ENCODE peak calls at places on chromosomes 16 and 17, in six cellular contexts. O, X, P, K, Q and R are unnamed samples.

GRCh38 chr16:59181821-59182420 is 447.8 kb upstream of the GOT2 start:
- DNase-seq in P (no peak), X (no peak), Q (no peak), O (no peak), K (no peak), R (no peak)

GRCh38 chr16:72723781-72724180 is 324.1 kb downstream of the ZFHX3 start:
- DNase-seq in Q (no peak), K (no peak), P (peak), X (no peak), O (no peak), R (peak)

GRCh38 chr16:1163567-1164055 is 10.7 kb downstream of the CACNA1H start:
- DNase-seq in O (no peak), K (no peak), P (no peak), X (no peak), Q (no peak), R (no peak)

GRCh38 chr16:77657016-77657415 is 65.3 kb upstream of the NUDT7 start:
- DNase-seq in P (no peak), O (no peak), X (peak), K (peak), Q (no peak), R (no peak)

GRCh38 chr16:30903596-30903995 is 7.2 kb downstream of the CTF1 start:
- DNase-seq in P (no peak), K (no peak), Q (no peak), O (no peak), X (peak), R (peak)

GRCh38 chr16:81542609-81543570 is 98.3 kb downstream of the CMIP start:
- DNase-seq in P (no peak), O (no peak), K (no peak), X (no peak), Q (no peak), R (no peak)

GRCh38 chr17:27846042-27846655 is 45.8 kb upstream of the NOS2 start:
- DNase-seq in O (no peak), P (no peak), K (no peak), X (no peak), Q (no peak), R (no peak)

GRCh38 chr17:82204831-82205719 is 7.6 kb downstream of the CCDC57 start:
- DNase-seq in P (peak), Q (no peak), O (no peak), X (no peak), K (peak), R (peak)

GRCh38 chr16:50814541-50814940 is 72.7 kb downstream of the CYLD start:
- DNase-seq in X (no peak), O (no peak), K (no peak), P (no peak), Q (no peak), R (no peak)

GRCh38 chr17:29059281-29059680 is 16.3 kb downstream of the PIPOX start:
- DNase-seq in X (no peak), Q (no peak), P (peak), O (no peak), K (peak), R (peak)

GRCh38 chr17:80743181-80743771 is 198.6 kb downstream of the RPTOR start:
- DNase-seq in Q (no peak), X (no peak), P (peak), O (no peak), K (no peak), R (no peak)

GRCh38 chr17:81518785-81519283 is 6.2 kb upstream of the ACTG1 start:
- DNase-seq in P (peak), O (peak), Q (no peak), X (peak), K (no peak), R (peak)

GRCh38 chr17:66514227-66514806 is 211.9 kb downstream of the PRKCA start:
- DNase-seq in P (peak), O (no peak), X (no peak), K (peak), Q (no peak), R (no peak)

GRCh38 chr17:39487946-39488345 is 26.7 kb downstream of the CDK12 start:
- DNase-seq in O (no peak), Q (no peak), P (peak), X (no peak), K (no peak), R (no peak)

GRCh38 chr16:66409156-66409555 is 17.9 kb upstream of the BEAN1 start:
- DNase-seq in K (peak), X (no peak), Q (no peak), O (no peak), P (peak), R (peak)

GRCh38 chr17:17812211-17813054 is 24.4 kb downstream of the SREBF1 start:
- DNase-seq in X (peak), K (peak), P (peak), Q (peak), O (peak), R (peak)

GRCh38 chr17:9240659-9241370 is 219.5 kb downstream of the NTN1 start:
- DNase-seq in K (peak), P (no peak), O (no peak), Q (no peak), X (peak), R (peak)

GRCh38 chr17:67629963-67630320 is 87.8 kb upstream of the NOL11 start:
- DNase-seq in P (peak), O (peak), K (peak), X (no peak), Q (no peak), R (peak)

GRCh38 chr17:74737299-74738050 is 419 bp downstream of the RAB37 start:
- DNase-seq in Q (no peak), P (no peak), O (peak), K (no peak), X (peak), R (peak)

GRCh38 chr17:77721823-77722160 is 236.7 kb upstream of the TNRC6C start:
- DNase-seq in X (no peak), P (no peak), Q (no peak), O (no peak), K (no peak), R (no peak)

GRCh38 chr17:15981208-15981607 is 18.3 kb downstream of the ZSWIM7 start:
- DNase-seq in K (no peak), O (no peak), P (peak), X (no peak), Q (no peak), R (no peak)

GRCh38 chr16:80526418-80527061 is 14.3 kb upstream of the DYNLRB2 start:
- DNase-seq in X (peak), K (peak), Q (peak), O (peak), P (peak), R (peak)

GRCh38 chr16:54746596-54746995 is 184.1 kb upstream of the IRX5 start:
- DNase-seq in K (no peak), Q (no peak), O (no peak), P (no peak), X (no peak), R (no peak)

GRCh38 chr17:8846768-8847211 is 20.7 kb downstream of the PIK3R6 start:
- DNase-seq in O (no peak), P (peak), K (peak), Q (peak), X (peak), R (peak)

GRCh38 chr16:67483731-67484525 is 581 bp upstream of the AGRP start:
- DNase-seq in X (no peak), Q (no peak), O (no peak), K (no peak), P (no peak), R (no peak)

GRCh38 chr16:67480833-67481560 is at the start of gene ATP6V0D1:
- DNase-seq in Q (peak), O (peak), X (peak), K (peak), P (peak), R (peak)

GRCh38 chr16:67481561-67482259 is 753 bp upstream of the ATP6V0D1 start:
- DNase-seq in P (no peak), Q (no peak), X (no peak), K (peak), O (peak), R (no peak)

GRCh38 chr16:67483150-67483549 is at the start of gene AGRP:
- DNase-seq in P (no peak), K (no peak), O (no peak), X (no peak), Q (no peak), R (no peak)

DNA sequence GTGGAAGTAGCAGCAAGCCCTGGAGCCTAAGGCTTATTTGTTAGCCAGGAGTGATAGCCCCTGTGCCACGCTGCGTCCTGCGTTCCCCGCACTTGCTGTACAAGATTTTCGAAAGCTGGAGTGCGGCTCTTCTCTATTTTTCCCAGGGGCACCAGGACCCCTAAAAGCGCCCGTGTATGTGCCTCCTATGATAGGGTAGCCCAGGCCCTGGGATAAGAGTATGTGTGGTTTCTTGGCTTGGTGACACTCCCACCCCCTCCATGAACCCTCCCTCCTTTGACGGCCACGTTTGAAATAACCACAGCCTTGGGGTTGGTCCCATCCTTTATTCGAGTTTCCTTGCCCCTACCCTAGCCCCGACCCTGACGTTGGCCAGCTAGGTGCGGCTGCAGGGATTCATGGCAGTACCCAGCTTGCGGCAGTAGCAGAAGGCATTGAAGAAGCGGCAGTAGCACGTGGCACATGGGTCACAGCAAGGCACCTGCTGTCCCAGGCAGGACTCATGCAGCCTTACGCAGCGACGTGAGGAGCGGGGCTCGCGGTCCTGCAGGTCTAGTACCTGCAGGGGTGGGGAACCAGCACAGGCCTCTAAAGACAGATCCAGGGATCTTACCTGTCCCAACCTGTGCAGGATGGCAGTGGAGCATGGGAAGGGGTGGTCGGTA is 955 bp downstream of the AGRP start:
- DNase-seq in Q (no peak), K (no peak), P (no peak), X (no peak), O (no peak), R (no peak)
- H3K4me3 ChIP-seq in Q (no peak), K (peak), P (peak), X (peak), O (peak), R (peak)

DNA sequence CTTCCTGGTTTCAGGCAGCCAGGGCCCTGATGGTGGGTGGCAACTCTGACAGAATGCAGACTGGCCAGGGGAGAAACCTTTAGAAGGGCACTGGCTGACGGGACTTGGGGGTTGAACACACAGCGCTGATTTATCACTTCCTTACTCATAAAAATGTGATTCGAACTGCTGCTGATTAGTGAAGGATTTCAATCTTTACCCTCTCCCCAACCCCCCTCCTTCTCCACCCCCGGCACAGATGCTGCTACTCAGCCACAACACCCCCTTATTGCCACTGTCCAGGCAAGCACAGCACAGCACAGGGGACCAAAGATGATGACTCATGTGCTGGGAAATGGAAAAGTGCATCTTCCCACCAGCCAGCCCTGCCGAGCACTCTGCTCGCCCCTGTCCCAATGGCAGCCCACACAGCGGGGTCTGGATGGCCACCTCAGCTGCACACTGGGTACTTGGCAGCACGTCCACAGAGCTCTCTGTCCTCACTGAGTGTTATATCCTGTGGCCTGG is 70.1 kb downstream of the SMG6 start:
- DNase-seq in X (no peak), K (peak), O (no peak), P (no peak), Q (no peak), R (peak)
- H3K9ac ChIP-seq in X (no peak), K (peak), O (no peak), P (no peak), Q (peak), R (peak)

DNA sequence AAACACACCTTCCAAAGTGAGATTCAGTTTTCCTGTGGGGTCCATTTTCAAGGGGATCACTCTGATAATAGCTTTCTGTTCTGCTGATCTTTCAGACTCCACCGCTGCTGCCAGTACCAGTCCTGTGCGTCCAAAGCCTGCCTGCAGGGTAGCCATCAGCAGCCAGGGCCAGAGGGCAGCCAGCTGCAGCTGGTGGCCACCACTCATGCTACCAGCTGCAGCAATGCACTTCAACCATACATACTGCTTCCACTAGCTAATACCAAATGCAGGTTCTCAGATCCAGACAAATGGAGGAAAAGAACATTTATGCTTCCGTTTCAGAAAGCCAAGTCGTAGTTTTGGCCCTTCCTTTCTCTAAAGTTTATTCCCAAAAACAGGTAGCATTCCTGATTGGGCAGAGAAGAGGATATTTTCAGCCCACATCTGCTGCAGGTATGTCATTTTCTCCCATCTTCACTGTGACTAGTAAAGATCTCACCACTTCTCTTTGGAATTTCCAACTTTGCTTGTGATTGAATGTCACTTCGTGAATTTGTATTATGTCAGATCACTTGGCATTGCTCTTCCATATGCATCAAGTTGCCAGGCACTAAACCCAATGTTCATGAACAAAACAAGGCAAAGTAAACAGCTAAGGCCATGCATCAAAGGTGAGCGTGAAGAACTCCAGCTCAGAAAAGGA is 1.8 kb downstream of the RNF43 start:
- DNase-seq in Q (no peak), P (peak), O (no peak), X (peak), K (no peak), R (no peak)
- H3K4me3 ChIP-seq in Q (no peak), P (peak), O (no peak), X (peak), K (no peak), R (no peak)

GRCh38 chr17:62948370-62948769 is 17.7 kb upstream of the TANC2 start:
- DNase-seq in Q (no peak), P (no peak), K (no peak), O (no peak), X (no peak), R (no peak)

GRCh38 chr17:62955841-62956352 is 10.1 kb upstream of the TANC2 start:
- DNase-seq in O (no peak), P (no peak), K (no peak), Q (no peak), X (no peak), R (peak)

GRCh38 chr17:62950067-62950466 is 16.0 kb upstream of the TANC2 start:
- DNase-seq in X (no peak), O (no peak), P (peak), K (peak), Q (no peak), R (peak)
- H3K9ac ChIP-seq in X (no peak), O (no peak), P (no peak), K (no peak), Q (no peak), R (no peak)

DNA sequence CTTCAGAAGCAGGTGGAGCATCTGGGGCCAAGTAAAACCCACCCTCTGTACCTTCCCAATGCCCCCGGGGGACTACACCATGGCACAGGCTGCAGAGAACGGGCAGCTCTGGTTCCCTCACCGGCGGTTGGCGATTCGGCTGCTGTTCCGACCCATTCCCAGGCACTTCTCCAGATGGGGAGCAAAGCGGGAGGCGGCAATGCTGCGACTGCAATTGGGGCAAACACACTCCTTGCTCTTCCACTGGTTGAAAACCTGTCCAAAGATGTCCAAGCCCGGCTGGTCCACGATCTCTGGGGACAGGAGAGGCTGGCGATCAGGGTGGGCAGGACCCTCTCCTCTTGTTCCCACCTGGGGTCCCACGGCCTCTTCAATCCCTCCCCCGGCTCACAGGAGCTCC is 2.6 kb downstream of the ATXN7L3 start:
- DNase-seq in K (no peak), P (no peak), O (no peak), X (no peak), Q (no peak), R (no peak)
- H3K4me3 ChIP-seq in K (no peak), P (no peak), O (no peak), X (no peak), Q (no peak), R (peak)

DNA sequence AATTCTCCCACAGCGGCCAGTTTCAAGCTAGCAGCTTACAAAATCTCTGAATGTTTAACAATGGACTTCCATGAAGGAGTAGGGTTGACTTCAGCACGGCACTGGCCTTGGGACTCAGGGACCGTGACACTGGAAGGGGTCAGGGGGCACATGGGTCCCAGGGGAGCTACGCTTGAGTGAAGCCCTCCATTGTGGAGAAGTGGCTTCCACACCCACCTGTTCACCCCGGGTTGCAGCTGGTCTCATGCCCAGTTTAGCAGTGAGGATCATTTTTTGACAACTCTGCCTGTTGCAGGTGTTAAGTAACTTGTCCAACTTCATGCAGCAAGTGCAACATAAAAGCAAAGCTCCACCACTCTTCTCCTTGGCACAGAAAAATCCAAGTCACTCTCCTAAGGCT is 510.2 kb downstream of the CDH13 start:
- DNase-seq in P (no peak), K (no peak), O (no peak), Q (no peak), X (no peak), R (no peak)
- H3K9ac ChIP-seq in P (no peak), K (no peak), O (no peak), Q (no peak), X (no peak), R (no peak)

DNA sequence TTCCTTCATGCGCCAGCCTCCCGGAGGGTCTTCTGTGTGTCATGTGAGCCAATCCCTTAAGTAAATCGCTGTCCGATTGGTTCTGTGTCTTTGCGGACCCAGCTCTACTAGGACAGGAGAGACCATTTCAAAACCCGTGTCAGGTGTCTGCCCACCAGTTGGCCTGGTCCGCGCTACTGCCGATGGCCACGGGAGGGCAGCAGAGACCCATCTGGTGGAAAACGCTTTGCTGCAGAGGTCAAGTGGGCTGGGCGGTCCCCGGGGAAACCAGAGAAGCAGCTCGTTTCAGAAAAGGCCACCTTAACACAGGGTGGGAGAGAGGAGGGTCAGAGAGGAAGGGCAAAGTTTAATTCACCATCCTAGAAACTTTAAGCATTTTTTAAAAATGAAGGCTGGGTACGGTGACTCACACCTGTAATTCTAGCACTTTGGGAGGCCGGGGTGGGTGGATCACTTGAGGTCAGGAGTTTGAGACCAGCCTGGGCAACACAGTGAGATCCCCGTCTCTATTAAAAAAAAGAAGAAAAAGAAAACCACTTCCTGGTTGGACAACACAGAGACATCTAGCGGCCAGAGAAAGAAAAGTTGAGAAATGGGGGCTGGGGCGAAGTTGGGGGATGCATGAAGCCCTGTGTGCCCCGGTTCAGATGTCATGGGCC is 2.8 kb upstream of the CIBAR2 start:
- DNase-seq in Q (peak), P (peak), X (peak), O (peak), K (peak), R (peak)
- H3K4me3 ChIP-seq in Q (no peak), P (no peak), X (peak), O (no peak), K (no peak), R (peak)

GRCh38 chr16:49557070-49557446 is 183.5 kb downstream of the C16orf78 start:
- DNase-seq in K (no peak), O (no peak), P (no peak), Q (peak), X (no peak), R (no peak)
- H3K9ac ChIP-seq in K (no peak), O (no peak), P (no peak), Q (no peak), X (no peak), R (no peak)